ENCODE peak calls at places on chromosome 13, in six cellular contexts. L is fibroblast of pulmonary artery, T is mammary epithelial cell, A is AG10803, N is right atrium auricular region, G is upper lobe of right lung. Y is an unnamed sample.

GRCh38 chr13:39379667-39380655 is 223.0 kb downstream of the LHFPL6 start:
- DNase-seq in L (no peak), T (peak), A (peak), N (no peak), G (no peak), Y (no peak)

GRCh38 chr13:73657821-73658540 is 476.2 kb downstream of the KLF12 start:
- DNase-seq in L (peak), T (no peak), A (peak), N (peak), G (no peak), Y (peak)

GRCh38 chr13:114087430-114087829 is 45.0 kb downstream of the RASA3 start:
- DNase-seq in L (no peak), T (no peak), A (no peak), N (peak), G (peak), Y (no peak)

GRCh38 chr13:36788276-36788675 is 30.7 kb upstream of the RFXAP start:
- DNase-seq in L (no peak), T (peak), A (peak), N (no peak), G (no peak), Y (no peak)

GRCh38 chr13:76968041-76968440 is 19.7 kb downstream of the ACOD1 start:
- DNase-seq in L (no peak), T (no peak), A (no peak), N (no peak), G (no peak), Y (no peak)

GRCh38 chr13:75855847-75856246 is 219.7 kb downstream of the LMO7 start:
- DNase-seq in L (no peak), T (no peak), A (no peak), N (no peak), G (no peak), Y (no peak)

GRCh38 chr13:105796081-105796480 is 739.4 kb downstream of the EFNB2 start:
- DNase-seq in L (no peak), T (no peak), A (no peak), N (no peak), G (no peak), Y (no peak)

GRCh38 chr13:94673841-94674240 is 38.5 kb downstream of the SOX21 start:
- DNase-seq in L (no peak), T (peak), A (no peak), N (no peak), G (no peak), Y (no peak)

GRCh38 chr13:23979361-23980159 is 82.3 kb upstream of the C1QTNF9B start:
- DNase-seq in L (peak), T (peak), A (peak), N (peak), G (peak), Y (no peak)

GRCh38 chr13:65638572-65639168 is 1591.5 kb downstream of the PCDH9 start:
- DNase-seq in L (peak), T (peak), A (peak), N (no peak), G (no peak), Y (peak)

GRCh38 chr13:79011179-79011578 is 352.2 kb upstream of the OBI1 start:
- DNase-seq in L (no peak), T (no peak), A (no peak), N (no peak), G (no peak), Y (no peak)

GRCh38 chr13:66803759-66804456 is 426.2 kb downstream of the PCDH9 start:
- DNase-seq in L (no peak), T (no peak), A (no peak), N (no peak), G (no peak), Y (no peak)

GRCh38 chr13:32164622-32165268 is 133.2 kb downstream of the FRY start:
- DNase-seq in L (peak), T (no peak), A (peak), N (no peak), G (no peak), Y (peak)

GRCh38 chr13:77584111-77584510 is 48.6 kb downstream of the SCEL start:
- DNase-seq in L (no peak), T (peak), A (no peak), N (no peak), G (no peak), Y (no peak)

GRCh38 chr13:97266328-97266727 is 44.2 kb downstream of the MBNL2 start:
- DNase-seq in L (no peak), T (no peak), A (no peak), N (peak), G (peak), Y (no peak)

GRCh38 chr13:105587786-105588185 is 947.7 kb downstream of the EFNB2 start:
- DNase-seq in L (no peak), T (peak), A (no peak), N (no peak), G (no peak), Y (no peak)

GRCh38 chr13:75326173-75327131 is 155.5 kb downstream of the TBC1D4 start:
- DNase-seq in L (peak), T (peak), A (peak), N (no peak), G (no peak), Y (no peak)

GRCh38 chr13:113288880-113289279 is 8.2 kb upstream of the LAMP1 start:
- DNase-seq in L (no peak), T (peak), A (no peak), N (no peak), G (no peak), Y (no peak)

GRCh38 chr13:35976126-35976525 is 155.1 kb downstream of the DCLK1 start:
- DNase-seq in L (no peak), T (no peak), A (peak), N (no peak), G (no peak), Y (no peak)

GRCh38 chr13:20294497-20294896 is 62.4 kb upstream of the GJB6 start:
- DNase-seq in L (no peak), T (no peak), A (no peak), N (no peak), G (no peak), Y (no peak)
- TF ChIP-seq CTCF in L (peak), T (no peak), A (peak), N (no peak), G (no peak), Y (no peak)

DNA sequence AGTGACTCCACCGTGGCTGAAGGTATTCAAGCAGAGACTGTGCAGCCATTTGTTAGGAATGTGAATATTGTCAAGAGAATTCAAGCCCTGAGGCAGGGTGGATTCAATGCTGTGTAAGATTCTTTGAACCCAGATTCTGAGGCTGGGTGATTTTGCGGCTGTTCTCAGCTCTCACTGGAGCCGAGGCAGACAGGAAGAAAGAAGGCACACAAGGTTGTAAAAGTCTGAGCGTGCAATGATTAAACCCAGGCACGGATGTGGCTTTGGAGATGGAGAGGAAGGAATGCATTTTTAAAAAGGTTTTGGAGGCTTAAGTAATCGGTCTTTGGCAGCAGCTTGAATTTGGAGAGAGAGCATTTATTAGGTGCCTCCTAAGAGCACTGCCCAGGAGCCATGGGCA is 187.9 kb downstream of the KATNAL1 start:
- DNase-seq in L (peak), T (peak), A (peak), N (no peak), G (no peak), Y (peak)
- H3K4me3 ChIP-seq in L (no peak), T (peak), A (peak), N (no peak), G (no peak), Y (no peak)

GRCh38 chr13:27788271-27788670 is 4.0 kb upstream of the GSX1 start:
- DNase-seq in L (no peak), T (no peak), A (no peak), N (no peak), G (no peak), Y (no peak)

DNA sequence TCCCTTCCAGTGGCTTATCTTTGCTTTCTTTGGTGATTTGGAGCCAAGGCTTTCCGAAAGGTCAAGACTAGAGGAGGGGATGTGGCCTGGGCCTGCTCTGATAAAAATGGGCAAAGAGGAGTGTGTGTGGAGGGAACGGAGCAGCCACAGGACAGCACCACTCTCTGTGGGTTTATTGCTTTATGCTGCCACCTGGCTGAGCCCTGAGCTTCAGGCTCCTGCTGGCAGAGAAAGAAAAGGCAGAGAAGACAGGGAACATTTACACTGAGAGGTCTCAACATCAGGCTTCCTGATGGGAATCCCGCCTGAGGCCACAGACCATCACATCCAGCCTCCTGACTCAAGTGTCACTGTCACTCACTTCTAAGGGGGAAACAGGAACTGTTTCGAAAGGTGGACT is 9.2 kb upstream of the GSX1 start:
- DNase-seq in L (peak), T (no peak), A (peak), N (no peak), G (no peak), Y (no peak)
- TF ChIP-seq CTCF in L (peak), T (peak), A (peak), N (peak), G (no peak), Y (peak)

DNA sequence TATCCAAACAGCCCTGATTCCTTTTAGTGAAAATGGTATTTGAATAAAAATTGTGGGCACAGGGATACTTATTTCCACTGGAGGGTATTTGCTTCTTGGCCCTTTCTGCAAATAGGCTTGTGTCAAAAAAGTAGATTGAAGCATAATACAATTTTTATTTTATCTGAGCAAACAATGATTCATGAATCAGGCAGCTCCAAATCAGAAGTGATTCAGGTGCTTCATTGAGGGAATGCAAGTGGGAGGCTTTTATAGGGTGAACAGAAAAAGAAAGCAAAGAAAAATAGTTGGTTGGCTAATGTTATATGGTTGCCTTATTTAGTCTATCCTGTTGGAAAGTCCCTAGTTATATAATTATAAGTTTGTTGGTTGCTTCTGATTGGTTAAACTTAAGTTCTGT is 117.9 kb downstream of the ITGBL1 start:
- DNase-seq in L (no peak), T (peak), A (no peak), N (no peak), G (no peak), Y (no peak)
- H3K4me3 ChIP-seq in L (no peak), T (no peak), A (no peak), N (no peak), G (no peak), Y (no peak)

GRCh38 chr13:92768592-92768991 is 458.0 kb upstream of the GPC6 start:
- DNase-seq in L (no peak), T (no peak), A (no peak), N (no peak), G (no peak), Y (no peak)
- TF ChIP-seq CTCF in L (no peak), T (no peak), A (no peak), N (no peak), G (no peak), Y (no peak)

GRCh38 chr13:50419896-50420295 is 404.7 kb downstream of the KCNRG start:
- DNase-seq in L (no peak), T (no peak), A (no peak), N (peak), G (no peak), Y (no peak)
- H3K4me3 ChIP-seq in L (no peak), T (no peak), A (no peak), N (no peak), G (no peak), Y (no peak)

GRCh38 chr13:20815469-20815868 is 41.7 kb upstream of the EEF1AKMT1 start:
- DNase-seq in L (no peak), T (no peak), A (no peak), N (no peak), G (no peak), Y (no peak)

GRCh38 chr13:20824762-20825161 is 51.0 kb upstream of the EEF1AKMT1 start:
- DNase-seq in L (no peak), T (no peak), A (peak), N (no peak), G (no peak), Y (no peak)

GRCh38 chr13:20822406-20822805 is 48.6 kb upstream of the EEF1AKMT1 start:
- DNase-seq in L (no peak), T (no peak), A (no peak), N (no peak), G (no peak), Y (no peak)

GRCh38 chr13:20823071-20823470 is 49.3 kb upstream of the EEF1AKMT1 start:
- DNase-seq in L (no peak), T (no peak), A (peak), N (no peak), G (no peak), Y (no peak)

DNA sequence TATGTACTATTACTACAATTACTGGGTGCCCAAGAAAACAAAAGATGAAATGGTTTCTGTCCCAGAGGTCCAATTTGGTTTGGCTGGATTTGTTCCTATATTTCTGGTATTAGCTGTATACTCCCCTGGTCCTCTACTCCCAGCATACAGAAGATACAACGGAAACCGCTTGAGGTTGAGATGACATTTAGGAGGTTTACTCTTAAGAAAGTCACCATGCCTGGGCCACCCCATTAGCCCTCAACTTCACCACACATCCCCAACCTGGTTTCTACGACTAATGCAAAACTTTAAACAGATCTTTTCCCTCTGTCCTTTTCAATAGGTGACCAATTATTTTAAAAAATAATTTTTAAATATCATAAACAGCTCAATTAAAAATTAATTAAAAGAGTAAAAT is 46.0 kb upstream of the EEF1AKMT1 start:
- DNase-seq in L (no peak), T (no peak), A (no peak), N (no peak), G (no peak), Y (no peak)
- TF ChIP-seq CTCF in L (no peak), T (no peak), A (no peak), N (no peak), G (no peak), Y (no peak)